ENCODE peak calls at places on chromosome 6, in six cellular contexts. J is H1, R is spleen, Q is ovary, F is AG04450, C is breast epithelium. L is an unnamed sample.

GRCh38 chr6:31701666-31702420 is 1.3 kb downstream of the ABHD16A start:
- DNase-seq in J (no peak), R (no peak), Q (no peak), F (no peak), C (no peak), L (no peak)

GRCh38 chr6:11645016-11645415 is 107.5 kb downstream of the TMEM170B start:
- DNase-seq in J (no peak), R (no peak), Q (no peak), F (peak), C (no peak), L (no peak)

GRCh38 chr6:169224185-169224695 is 29.4 kb downstream of the THBS2 start:
- DNase-seq in J (no peak), R (no peak), Q (peak), F (peak), C (no peak), L (no peak)

GRCh38 chr6:24494726-24495515 is at the start of gene ALDH5A1:
- DNase-seq in J (peak), R (peak), Q (peak), F (no peak), C (peak), L (peak)

GRCh38 chr6:151999194-151999593 is 191.7 kb downstream of the ESR1 start:
- DNase-seq in J (no peak), R (no peak), Q (no peak), F (no peak), C (no peak), L (no peak)

GRCh38 chr6:113627480-113627879 is 229.7 kb upstream of the MARCKS start:
- DNase-seq in J (no peak), R (no peak), Q (no peak), F (no peak), C (no peak), L (no peak)

GRCh38 chr6:116971959-116972358 is 94.9 kb downstream of the RFX6 start:
- DNase-seq in J (no peak), R (no peak), Q (no peak), F (no peak), C (no peak), L (no peak)

GRCh38 chr6:5260111-5260620 is 584 bp downstream of the LYRM4 start:
- DNase-seq in J (no peak), R (peak), Q (peak), F (no peak), C (peak), L (peak)

GRCh38 chr6:152954443-152954842 is 28.4 kb downstream of the FBXO5 start:
- DNase-seq in J (no peak), R (no peak), Q (no peak), F (no peak), C (no peak), L (no peak)

GRCh38 chr6:131107166-131107565 is 28.1 kb upstream of the AKAP7 start:
- DNase-seq in J (no peak), R (no peak), Q (no peak), F (peak), C (no peak), L (no peak)

GRCh38 chr6:166488081-166488685 is 98.3 kb downstream of the RAMACL start:
- DNase-seq in J (no peak), R (peak), Q (no peak), F (no peak), C (no peak), L (peak)

GRCh38 chr6:90458353-90459224 is 128.3 kb downstream of the MAP3K7 start:
- DNase-seq in J (no peak), R (no peak), Q (no peak), F (no peak), C (no peak), L (no peak)

GRCh38 chr6:119342430-119342829 is 7.1 kb downstream of the MAN1A1 start:
- DNase-seq in J (no peak), R (no peak), Q (no peak), F (no peak), C (no peak), L (no peak)

GRCh38 chr6:125173341-125173740 is 19.8 kb downstream of the TPD52L1 start:
- DNase-seq in J (no peak), R (no peak), Q (no peak), F (no peak), C (no peak), L (no peak)

GRCh38 chr6:134240664-134241431 is 77.1 kb downstream of the SGK1 start:
- DNase-seq in J (no peak), R (peak), Q (no peak), F (no peak), C (no peak), L (peak)

GRCh38 chr6:5128351-5128750 is 43.2 kb downstream of the PPP1R3G start:
- DNase-seq in J (no peak), R (no peak), Q (no peak), F (no peak), C (no peak), L (no peak)

GRCh38 chr6:14841901-14842421 is 403.9 kb upstream of the JARID2 start:
- DNase-seq in J (no peak), R (no peak), Q (no peak), F (peak), C (no peak), L (no peak)

GRCh38 chr6:164188861-164189260 is 774.3 kb downstream of the QKI start:
- DNase-seq in J (no peak), R (no peak), Q (no peak), F (no peak), C (no peak), L (no peak)

GRCh38 chr6:2663123-2663522 is 87.6 kb downstream of the MYLK4 start:
- DNase-seq in J (no peak), R (no peak), Q (no peak), F (no peak), C (no peak), L (no peak)

GRCh38 chr6:88047510-88048150 is at the start of gene SPACA1:
- DNase-seq in J (no peak), R (peak), Q (no peak), F (no peak), C (no peak), L (no peak)

GRCh38 chr6:81897793-81898192 is 145.3 kb upstream of the TENT5A start:
- DNase-seq in J (no peak), R (no peak), Q (no peak), F (no peak), C (no peak), L (no peak)

GRCh38 chr6:81906041-81906440 is 153.6 kb upstream of the TENT5A start:
- DNase-seq in J (no peak), R (no peak), Q (no peak), F (no peak), C (no peak), L (no peak)

GRCh38 chr6:81900616-81901015 is 148.1 kb upstream of the TENT5A start:
- DNase-seq in J (no peak), R (no peak), Q (no peak), F (no peak), C (no peak), L (no peak)

GRCh38 chr6:81896561-81896960 is 144.1 kb upstream of the TENT5A start:
- DNase-seq in J (no peak), R (no peak), Q (no peak), F (no peak), C (no peak), L (no peak)

GRCh38 chr6:81901589-81901988 is 149.1 kb upstream of the TENT5A start:
- DNase-seq in J (no peak), R (no peak), Q (peak), F (no peak), C (no peak), L (no peak)
- H3K27ac ChIP-seq in J (no peak), R (no peak), Q (no peak), F (no peak), C (no peak), L (no peak)

GRCh38 chr6:150418825-150419594 is 50.2 kb downstream of the IYD start:
- DNase-seq in J (peak), R (peak), Q (peak), F (no peak), C (no peak), L (peak)
- TF ChIP-seq CTCF in J (peak), R (peak), Q (peak), F (peak), C (peak), L (peak)

DNA sequence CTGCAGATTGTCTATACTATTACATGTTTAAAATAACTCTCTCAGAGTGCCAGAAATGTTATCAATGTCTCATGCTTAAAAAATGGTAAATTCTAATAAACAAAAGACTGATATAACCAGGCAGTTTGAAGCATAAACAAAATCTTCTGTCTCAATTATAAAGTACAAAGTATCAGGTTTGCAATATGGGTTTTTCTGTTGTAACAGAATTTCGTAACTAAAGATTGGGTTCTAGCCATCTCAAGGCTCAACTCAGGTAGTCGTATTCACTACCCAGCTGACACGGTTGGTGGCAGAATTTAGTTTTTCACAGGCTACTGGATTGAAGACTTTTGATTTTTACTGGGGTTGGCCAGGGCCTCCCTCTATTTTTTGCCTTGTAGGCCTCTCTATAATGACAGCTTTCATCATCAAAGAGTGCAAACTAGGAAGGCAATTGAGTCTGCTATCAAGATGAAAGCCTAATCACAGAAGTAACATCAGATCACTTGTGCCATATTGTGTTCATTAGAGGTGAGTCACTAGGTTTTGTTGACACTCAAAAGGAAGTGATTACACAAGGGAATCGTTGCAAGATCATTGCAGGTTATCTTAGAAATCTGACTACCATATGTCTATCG is 3.6 kb downstream of the CYP39A1 start:
- DNase-seq in J (no peak), R (no peak), Q (no peak), F (no peak), C (no peak), L (no peak)
- H3K27ac ChIP-seq in J (no peak), R (no peak), Q (no peak), F (no peak), C (no peak), L (no peak)

DNA sequence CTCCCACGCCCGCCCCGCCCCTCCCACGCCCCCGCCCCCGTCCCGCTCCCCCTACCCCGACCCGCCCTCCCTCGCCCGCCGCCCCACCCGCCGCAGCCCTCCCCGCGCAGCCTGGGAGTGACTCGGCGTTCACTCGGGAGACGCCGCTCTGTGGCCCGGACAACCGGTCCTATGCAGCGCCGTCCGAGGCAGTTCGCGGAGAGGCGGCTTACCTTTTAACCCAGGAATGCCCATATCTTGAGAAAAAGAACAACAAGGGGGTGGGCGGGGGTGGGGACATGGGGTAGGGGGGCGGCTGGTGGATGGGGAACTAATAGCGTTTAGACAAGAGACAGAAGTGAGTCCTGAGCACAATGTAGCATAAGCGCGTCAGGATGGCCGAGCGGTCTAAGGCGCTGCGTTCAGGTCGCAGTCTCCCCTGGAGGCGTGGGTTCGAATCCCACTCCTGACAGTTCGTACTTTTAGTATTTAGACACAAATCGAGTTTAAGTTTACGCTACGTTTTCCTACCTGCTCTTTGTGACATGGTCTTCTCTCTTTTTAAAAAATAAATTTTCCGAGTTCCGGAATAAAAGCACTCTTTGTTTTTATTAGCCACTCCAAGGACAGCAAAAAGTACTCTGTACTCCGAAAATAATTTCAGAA is 17.2 kb upstream of the HMGN4 start:
- DNase-seq in J (peak), R (peak), Q (peak), F (peak), C (peak), L (peak)
- TF ChIP-seq CTCF in J (no peak), R (no peak), Q (no peak), F (no peak), C (no peak), L (no peak)

DNA sequence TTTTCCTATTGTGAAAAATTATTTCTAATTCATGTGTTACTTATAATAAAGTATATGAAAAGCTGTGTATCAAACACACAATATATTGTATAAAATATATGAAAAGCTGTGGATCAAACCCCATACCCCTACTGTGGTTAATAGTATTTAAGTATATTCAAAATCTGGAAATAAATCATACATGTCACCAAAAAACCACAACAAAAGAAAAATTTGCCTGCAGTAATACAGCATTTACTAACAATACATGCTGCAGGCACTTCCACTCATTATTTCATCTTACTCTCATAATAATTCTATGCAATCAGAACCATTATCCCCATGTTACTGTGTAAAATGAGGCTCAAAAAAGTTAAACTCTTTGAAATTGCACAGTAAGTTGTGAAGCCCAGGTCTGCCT is 61.9 kb downstream of the FAM217A start:
- DNase-seq in J (no peak), R (no peak), Q (no peak), F (no peak), C (no peak), L (no peak)
- H3K27ac ChIP-seq in J (no peak), R (peak), Q (no peak), F (no peak), C (peak), L (no peak)

DNA sequence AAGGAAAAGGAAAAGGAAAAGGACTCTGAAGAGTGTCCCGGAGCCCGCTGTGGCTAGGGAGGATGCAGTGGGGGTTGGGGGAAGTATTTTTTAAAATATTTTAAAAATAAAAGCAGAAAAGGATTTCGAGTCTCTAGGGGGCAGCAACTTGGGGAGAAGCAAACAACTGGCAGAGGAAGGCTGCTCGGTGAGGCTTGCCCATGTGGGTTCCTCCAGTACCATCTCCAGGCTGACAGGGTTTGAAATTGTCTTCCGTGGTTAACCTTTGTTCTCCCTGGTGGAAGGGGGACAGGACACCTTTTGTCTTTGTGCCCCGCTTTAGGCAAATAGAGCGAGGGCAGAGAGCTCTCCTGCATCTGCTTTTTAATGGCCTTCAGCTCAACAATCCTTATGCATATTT is 60.4 kb upstream of the SNX9 start:
- DNase-seq in J (no peak), R (no peak), Q (no peak), F (no peak), C (no peak), L (no peak)
- TF ChIP-seq CTCF in J (no peak), R (peak), Q (no peak), F (peak), C (no peak), L (no peak)

GRCh38 chr6:39814236-39814635 is 22.1 kb downstream of the DAAM2 start:
- DNase-seq in J (no peak), R (no peak), Q (no peak), F (no peak), C (no peak), L (no peak)

GRCh38 chr6:39812496-39812852 is 20.3 kb downstream of the DAAM2 start:
- DNase-seq in J (no peak), R (no peak), Q (no peak), F (no peak), C (no peak), L (no peak)

GRCh38 chr6:39811835-39812345 is 19.7 kb downstream of the DAAM2 start:
- DNase-seq in J (no peak), R (no peak), Q (no peak), F (no peak), C (no peak), L (no peak)

GRCh38 chr6:39815356-39815755 is 23.2 kb downstream of the DAAM2 start:
- DNase-seq in J (no peak), R (no peak), Q (no peak), F (no peak), C (no peak), L (no peak)

GRCh38 chr6:39812853-39813533 is 20.8 kb downstream of the DAAM2 start:
- DNase-seq in J (no peak), R (no peak), Q (no peak), F (no peak), C (no peak), L (no peak)
- H3K27ac ChIP-seq in J (no peak), R (peak), Q (no peak), F (no peak), C (peak), L (peak)

GRCh38 chr6:18212231-18212630 is 52.1 kb downstream of the DEK start:
- DNase-seq in J (peak), R (no peak), Q (no peak), F (no peak), C (no peak), L (no peak)
- TF ChIP-seq CTCF in J (no peak), R (no peak), Q (no peak), F (no peak), C (no peak), L (no peak)

GRCh38 chr6:129488313-129488712 is 221.7 kb downstream of the ARHGAP18 start:
- DNase-seq in J (no peak), R (no peak), Q (no peak), F (no peak), C (no peak), L (no peak)

GRCh38 chr6:129491436-129491835 is 218.5 kb downstream of the ARHGAP18 start:
- DNase-seq in J (no peak), R (no peak), Q (no peak), F (no peak), C (no peak), L (no peak)

GRCh38 chr6:129490551-129491245 is 219.3 kb downstream of the ARHGAP18 start:
- DNase-seq in J (no peak), R (no peak), Q (no peak), F (peak), C (no peak), L (no peak)

GRCh38 chr6:129486333-129486732 is 223.6 kb downstream of the ARHGAP18 start:
- DNase-seq in J (no peak), R (no peak), Q (no peak), F (no peak), C (no peak), L (no peak)

GRCh38 chr6:129489215-129489765 is 220.7 kb downstream of the ARHGAP18 start:
- DNase-seq in J (no peak), R (no peak), Q (no peak), F (no peak), C (no peak), L (no peak)
- H3K27ac ChIP-seq in J (no peak), R (no peak), Q (no peak), F (peak), C (peak), L (peak)